ENCODE peak calls at places on chromosomes 6 and 20, in four cellular contexts. Y is suprapubic skin, L is transverse colon, K is gastrocnemius medialis. S is an unnamed sample. For H3K4me1, the result is how much of the 10 kb centered on the place peaks cover.

GRCh38 chr6:170057034-170057734 is 233.7 kb downstream of the DLL1 start:
- DNase-seq in Y (peak), L (peak), K (no peak), S (no peak)

GRCh38 chr6:38322123-38322522 is 317.6 kb downstream of the BTBD9 start:
- DNase-seq in Y (no peak), L (no peak), K (no peak), S (no peak)

GRCh38 chr20:55974491-55975202 is 30.7 kb downstream of the CBLN4 start:
- DNase-seq in Y (no peak), L (no peak), K (no peak), S (no peak)

GRCh38 chr6:109194770-109195169 is 99.5 kb downstream of the CEP57L1 start:
- DNase-seq in Y (no peak), L (no peak), K (no peak), S (no peak)

GRCh38 chr6:64330694-64331309 is 695.2 kb downstream of the PHF3 start:
- DNase-seq in Y (no peak), L (peak), K (no peak), S (peak)

GRCh38 chr20:34008477-34008876 is 14.8 kb downstream of the RALY start:
- DNase-seq in Y (no peak), L (no peak), K (no peak), S (no peak)

GRCh38 chr20:62977613-62978558 is 25.4 kb downstream of the SLC17A9 start:
- DNase-seq in Y (no peak), L (peak), K (no peak), S (no peak)

GRCh38 chr6:36752187-36752885 is 54.7 kb downstream of the RAB44 start:
- DNase-seq in Y (peak), L (peak), K (peak), S (peak)

GRCh38 chr20:62970307-62971210 is 18.1 kb downstream of the SLC17A9 start:
- DNase-seq in Y (no peak), L (no peak), K (no peak), S (no peak)

GRCh38 chr6:158039178-158039557 is 57.5 kb downstream of the SYNJ2 start:
- DNase-seq in Y (no peak), L (peak), K (no peak), S (no peak)

GRCh38 chr6:75029333-75029732 is 176.5 kb downstream of the COL12A1 start:
- DNase-seq in Y (no peak), L (no peak), K (no peak), S (no peak)

GRCh38 chr6:110398778-110399177 is 16.6 kb downstream of the DDO start:
- DNase-seq in Y (no peak), L (no peak), K (no peak), S (no peak)

GRCh38 chr6:63458480-63459115 is 113.7 kb upstream of the LOC128125822 start:
- DNase-seq in Y (no peak), L (no peak), K (no peak), S (no peak)

GRCh38 chr6:168506460-168506859 is 65.5 kb downstream of the SMOC2 start:
- DNase-seq in Y (no peak), L (no peak), K (no peak), S (no peak)

GRCh38 chr6:122184260-122184934 is 215.1 kb upstream of the HSF2 start:
- DNase-seq in Y (no peak), L (no peak), K (no peak), S (no peak)

GRCh38 chr6:42498473-42499128 is 46.9 kb upstream of the TRERF1 start:
- DNase-seq in Y (no peak), L (peak), K (no peak), S (peak)

GRCh38 chr6:129672345-129672691 is 37.7 kb downstream of the ARHGAP18 start:
- DNase-seq in Y (no peak), L (no peak), K (no peak), S (no peak)

GRCh38 chr6:51960419-51960818 is 127.0 kb downstream of the PKHD1 start:
- DNase-seq in Y (no peak), L (no peak), K (no peak), S (no peak)

GRCh38 chr6:134621858-134622257 is 303.9 kb upstream of the SGK1 start:
- DNase-seq in Y (no peak), L (peak), K (peak), S (peak)

GRCh38 chr20:41185013-41185757 is 47.8 kb downstream of the PLCG1 start:
- DNase-seq in Y (no peak), L (no peak), K (peak), S (no peak)

GRCh38 chr20:7231303-7231702 is 463.8 kb downstream of the BMP2 start:
- DNase-seq in Y (no peak), L (no peak), K (no peak), S (no peak)

DNA sequence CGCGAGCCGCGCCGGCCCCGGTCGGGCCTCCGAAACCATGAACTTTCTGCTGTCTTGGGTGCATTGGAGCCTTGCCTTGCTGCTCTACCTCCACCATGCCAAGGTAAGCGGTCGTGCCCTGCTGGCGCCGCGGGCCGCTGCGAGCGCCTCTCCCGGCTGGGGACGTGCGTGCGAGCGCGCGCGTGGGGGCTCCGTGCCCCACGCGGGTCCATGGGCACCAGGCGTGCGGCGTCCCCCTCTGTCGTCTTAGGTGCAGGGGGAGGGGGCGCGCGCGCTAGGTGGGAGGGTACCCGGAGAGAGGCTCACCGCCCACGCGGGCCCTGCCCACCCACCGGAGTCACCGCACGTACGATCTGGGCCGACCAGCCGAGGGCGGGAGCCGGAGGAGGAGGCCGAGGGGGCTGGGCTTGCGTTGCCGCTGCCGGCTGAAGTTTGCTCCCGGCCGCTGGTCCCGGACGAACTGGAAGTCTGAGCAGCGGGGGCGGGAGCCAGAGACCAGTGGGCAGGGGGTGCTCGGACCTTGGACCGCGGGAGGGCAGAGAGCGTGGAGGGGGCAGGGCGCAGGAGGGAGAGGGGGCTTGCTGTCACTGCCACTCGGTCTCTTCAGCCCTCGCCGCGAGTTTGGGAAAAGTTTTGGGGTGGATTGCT is 1.3 kb downstream of the VEGFA start:
- DNase-seq in Y (peak), L (peak), K (peak), S (peak)
- TF ChIP-seq CTCF in Y (no peak), L (no peak), K (no peak), S (no peak)

GRCh38 chr6:10315631-10316145 is 99.2 kb downstream of the TFAP2A start:
- DNase-seq in Y (no peak), L (no peak), K (no peak), S (no peak)

GRCh38 chr6:10312445-10312844 is 102.4 kb downstream of the TFAP2A start:
- DNase-seq in Y (no peak), L (no peak), K (no peak), S (no peak)

GRCh38 chr6:10315034-10315433 is 99.8 kb downstream of the TFAP2A start:
- DNase-seq in Y (no peak), L (no peak), K (no peak), S (no peak)

GRCh38 chr6:10314163-10314955 is 100.5 kb downstream of the TFAP2A start:
- DNase-seq in Y (no peak), L (no peak), K (no peak), S (no peak)

DNA sequence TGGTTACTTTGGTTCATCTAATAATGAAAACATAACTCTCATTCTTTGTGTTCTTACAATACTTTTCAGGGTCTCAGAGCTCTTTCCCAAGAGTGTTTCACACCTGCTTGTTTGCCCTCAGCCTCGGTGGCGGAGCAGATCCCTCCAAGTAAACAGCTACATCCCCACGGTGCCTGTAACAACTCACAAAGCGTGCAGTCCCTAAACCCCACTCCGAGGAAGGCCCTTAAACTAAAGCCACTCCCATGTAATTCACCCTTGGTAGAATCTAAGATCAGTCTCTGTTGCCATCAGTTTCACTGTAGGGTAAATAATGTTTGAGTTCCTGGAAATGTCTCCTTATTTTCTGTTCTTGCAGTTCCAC is 101.1 kb downstream of the TFAP2A start:
- DNase-seq in Y (no peak), L (no peak), K (no peak), S (no peak)
- H3K27ac ChIP-seq in Y (no peak), L (no peak), K (no peak), S (no peak)

GRCh38 chr6:131125431-131125830 is 9.8 kb upstream of the AKAP7 start:
- DNase-seq in Y (no peak), L (no peak), K (no peak), S (no peak)

GRCh38 chr6:131122516-131122915 is 12.8 kb upstream of the AKAP7 start:
- DNase-seq in Y (no peak), L (no peak), K (no peak), S (no peak)

GRCh38 chr6:131129657-131130545 is 5.4 kb upstream of the AKAP7 start:
- DNase-seq in Y (no peak), L (no peak), K (no peak), S (no peak)

GRCh38 chr6:131122007-131122406 is 13.3 kb upstream of the AKAP7 start:
- DNase-seq in Y (no peak), L (no peak), K (no peak), S (no peak)

GRCh38 chr6:131124341-131125071 is 10.8 kb upstream of the AKAP7 start:
- DNase-seq in Y (no peak), L (no peak), K (no peak), S (no peak)
- H3K4me1 ChIP-seq in Y (under half), L (under half), K (under half), S (under half)

GRCh38 chr20:50381053-50381732 is 129.0 kb upstream of the PTPN1 start:
- DNase-seq in Y (no peak), L (no peak), K (no peak), S (no peak)

GRCh38 chr20:50379991-50380696 is 130.0 kb upstream of the PTPN1 start:
- DNase-seq in Y (no peak), L (no peak), K (no peak), S (no peak)

GRCh38 chr20:50379049-50379990 is 130.9 kb upstream of the PTPN1 start:
- DNase-seq in Y (peak), L (peak), K (peak), S (peak)

GRCh38 chr20:50381771-50382593 is 128.2 kb upstream of the PTPN1 start:
- DNase-seq in Y (no peak), L (peak), K (no peak), S (no peak)

GRCh38 chr20:50380697-50381040 is 129.5 kb upstream of the PTPN1 start:
- DNase-seq in Y (no peak), L (peak), K (no peak), S (no peak)
- TF ChIP-seq CTCF in Y (no peak), L (peak), K (no peak), S (peak)

GRCh38 chr20:642398-643174 is 10.4 kb downstream of the SRXN1 start:
- DNase-seq in Y (no peak), L (no peak), K (no peak), S (peak)
- H3K27ac ChIP-seq in Y (no peak), L (peak), K (peak), S (no peak)

GRCh38 chr6:15256538-15257222 is 10.8 kb downstream of the JARID2 start:
- DNase-seq in Y (no peak), L (no peak), K (peak), S (no peak)
- H3K4me1 ChIP-seq in Y (half or more), L (half or more), K (half or more), S (under half)

GRCh38 chr6:132887204-132887603 is 72.8 kb downstream of the RPS12 start:
- DNase-seq in Y (no peak), L (no peak), K (no peak), S (no peak)
- TF ChIP-seq CTCF in Y (no peak), L (no peak), K (no peak), S (no peak)

DNA sequence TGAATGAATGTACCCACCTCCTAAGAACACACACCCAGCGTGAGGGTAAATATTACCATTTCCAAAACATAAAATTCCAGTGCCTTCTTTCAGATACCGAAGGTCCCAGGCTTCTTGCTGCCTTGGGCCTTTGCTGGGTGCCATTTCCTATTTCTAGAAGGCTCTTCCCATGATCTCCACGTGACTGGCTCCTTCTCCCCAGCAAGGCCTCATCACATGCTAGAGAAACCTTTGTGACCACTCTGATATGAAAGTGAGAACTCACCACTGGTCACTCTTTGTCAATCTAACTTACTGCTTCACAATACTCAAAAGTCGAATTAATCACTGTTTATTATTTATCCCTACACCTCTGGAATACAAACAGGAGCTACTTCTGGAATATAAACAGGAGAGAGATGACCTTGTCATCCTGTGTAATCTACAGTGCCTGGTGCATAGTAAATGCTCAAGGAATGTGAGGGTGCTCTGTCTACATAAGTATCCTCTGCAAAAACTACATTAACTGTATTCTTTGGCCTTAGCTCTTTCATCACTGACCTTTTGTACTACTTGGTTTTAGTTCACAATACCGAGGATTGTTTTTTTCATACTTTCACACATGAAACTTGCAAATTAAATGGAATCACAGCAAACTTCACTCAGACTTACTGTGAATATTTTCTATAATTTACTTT is 1.6 kb downstream of the STX7 start:
- DNase-seq in Y (no peak), L (peak), K (peak), S (no peak)
- H3K27ac ChIP-seq in Y (peak), L (peak), K (peak), S (peak)

GRCh38 chr6:32950010-32950409 is 2.9 kb downstream of the HLA-DMA start:
- DNase-seq in Y (no peak), L (no peak), K (no peak), S (no peak)
- H3K4me1 ChIP-seq in Y (under half), L (under half), K (under half), S (under half)

S was measured in thyroid gland.